ENCODE peak calls at places on chromosomes 5 and 9, in four cellular contexts. Q, A, G and U are unnamed samples.

GRCh38 chr9:104927216-104927911 is 591 bp downstream of the ABCA1 start:
- DNase-seq in A (no peak), G (peak), Q (no peak), U (no peak)

GRCh38 chr5:77893225-77893860 is 117.2 kb upstream of the TBCA start:
- DNase-seq in Q (no peak), A (no peak), G (no peak), U (no peak)

GRCh38 chr5:133829786-133830185 is 138.6 kb downstream of the C5orf15 start:
- DNase-seq in G (no peak), Q (no peak), A (no peak), U (no peak)

GRCh38 chr9:137045294-137046093 is 483 bp downstream of the NPDC1 start:
- DNase-seq in Q (no peak), G (peak), A (no peak), U (peak)

GRCh38 chr5:89471556-89471955 is 588.6 kb upstream of the MEF2C start:
- DNase-seq in G (no peak), Q (no peak), A (no peak), U (no peak)

GRCh38 chr9:134994926-134995791 is 77.4 kb upstream of the FCN1 start:
- DNase-seq in A (no peak), Q (no peak), G (no peak), U (no peak)

GRCh38 chr9:36888551-36888950 is 145.5 kb downstream of the PAX5 start:
- DNase-seq in Q (no peak), G (no peak), A (no peak), U (no peak)

GRCh38 chr5:141864371-141865370 is 13.5 kb downstream of the PCDH1 start:
- DNase-seq in Q (no peak), A (no peak), G (no peak), U (peak)

GRCh38 chr5:173839117-173839713 is 48.9 kb upstream of the CPEB4 start:
- DNase-seq in Q (no peak), G (no peak), A (no peak), U (no peak)

GRCh38 chr9:6449645-6450044 is 36.6 kb downstream of the UHRF2 start:
- DNase-seq in G (no peak), A (no peak), Q (no peak), U (no peak)

GRCh38 chr5:74665246-74665645 is 19.8 kb upstream of the HEXB start:
- DNase-seq in Q (no peak), A (no peak), G (no peak), U (no peak)